ENCODE peak calls at places on chromosomes 7 and 10, in seven cellular contexts. X is NCI-H187; G is lung; A is stimulated activated naive CD8-positive, alpha-beta T cell treated with anti-CD3 and anti-CD28 coated beads, Interleukin-15, Interleukin-2, amounts not matched to agents 100 U/mL and 50 U/mL, for 24 hours; I is GDM1; M is amniotic stem cell; R is D341Med. S is an unnamed sample.

GRCh38 chr10:93749218-93749799 is 8.4 kb upstream of the LGI1 start:
- DNase-seq in X (no peak), G (no peak), A (no peak), I (no peak), M (no peak), R (no peak), S (no peak)

GRCh38 chr7:141227454-141227853 is 153.6 kb downstream of the TMEM178B start:
- DNase-seq in X (peak), G (no peak), A (no peak), I (no peak), M (no peak), R (no peak), S (no peak)

GRCh38 chr10:102678842-102679289 is 34.6 kb downstream of the TRIM8 start:
- DNase-seq in X (no peak), G (peak), A (peak), I (no peak), M (no peak), R (peak), S (no peak)

GRCh38 chr7:83469491-83469890 is 179.4 kb downstream of the SEMA3E start:
- DNase-seq in X (no peak), G (no peak), A (no peak), I (no peak), M (no peak), R (no peak), S (no peak)

GRCh38 chr7:2031496-2031895 is 201.2 kb downstream of the MAD1L1 start:
- DNase-seq in X (no peak), G (no peak), A (no peak), I (no peak), M (no peak), R (no peak), S (no peak)

GRCh38 chr7:114153700-114154099 is 234.9 kb upstream of the PPP1R3A start:
- DNase-seq in X (no peak), G (no peak), A (no peak), I (no peak), M (no peak), R (no peak), S (no peak)

GRCh38 chr7:149742075-149742701 is 31.2 kb downstream of the ZNF467 start:
- DNase-seq in X (peak), G (peak), A (peak), I (peak), M (peak), R (peak), S (peak)

GRCh38 chr10:119365773-119366640 is 158.6 kb downstream of the GRK5 start:
- DNase-seq in X (no peak), G (no peak), A (no peak), I (no peak), M (no peak), R (no peak), S (no peak)

GRCh38 chr7:97064972-97065587 is 40.4 kb upstream of the DLX5 start:
- DNase-seq in X (peak), G (no peak), A (peak), I (peak), M (peak), R (peak), S (no peak)

S was measured in GM19239.